ENCODE peak calls at places on chromosome 13, in seven cellular contexts. K is A549, T is ovary, V is fibroblast of lung, X is neural progenitor cell, L is fibroblast of pulmonary artery, I is foreskin fibroblast. E is an unnamed sample.

GRCh38 chr13:97723655-97724054 is 229.8 kb upstream of the IPO5 start:
- DNase-seq in K (no peak), V (no peak), I (no peak), L (no peak), X (no peak), T (no peak), E (no peak)

GRCh38 chr13:99734013-99734693 is 232.9 kb downstream of the TM9SF2 start:
- DNase-seq in X (no peak), L (no peak), T (no peak), V (no peak), K (no peak), I (no peak), E (no peak)

GRCh38 chr13:25806304-25806974 is 245.4 kb downstream of the SHISA2 start:
- DNase-seq in X (no peak), L (no peak), K (no peak), V (peak; percentile 8), T (no peak), I (no peak), E (no peak)

GRCh38 chr13:110503037-110503901 is 58.3 kb downstream of the RAB20 start:
- DNase-seq in V (no peak), L (no peak), K (no peak), T (no peak), I (no peak), X (no peak), E (no peak)

GRCh38 chr13:94660695-94661324 is 51.5 kb downstream of the SOX21 start:
- DNase-seq in L (peak; percentile 33), I (peak; percentile 63), X (peak; percentile 47), K (peak; percentile 11), V (peak; percentile 51), T (no peak), E (peak; percentile 51)

GRCh38 chr13:57739089-57739488 is 107.5 kb downstream of the PCDH17 start:
- DNase-seq in X (no peak), I (no peak), V (no peak), K (no peak), T (no peak), L (no peak), E (no peak)

GRCh38 chr13:109869312-109870237 is 83.2 kb upstream of the IRS2 start:
- DNase-seq in I (peak; percentile 65), L (peak; percentile 85), T (peak; percentile 70), K (peak; percentile 70), V (peak; percentile 63), X (no peak), E (peak; percentile 64)

GRCh38 chr13:41610426-41610825 is 153.1 kb downstream of the RGCC start:
- DNase-seq in X (no peak), T (no peak), I (peak; percentile 92), V (peak; percentile 87), K (no peak), L (peak; percentile 99), E (peak; percentile 82)

GRCh38 chr13:110886475-110887241 is 28.2 kb downstream of the ANKRD10 start:
- DNase-seq in T (no peak), V (no peak), L (no peak), K (no peak), X (no peak), I (no peak), E (no peak)

GRCh38 chr13:42577538-42577937 is 3.6 kb downstream of the TNFSF11 start:
- DNase-seq in V (no peak), T (no peak), X (no peak), I (no peak), L (no peak), K (no peak), E (no peak)

GRCh38 chr13:59680429-59681024 is 483.2 kb downstream of the DIAPH3 start:
- DNase-seq in V (peak; percentile 59), L (peak; percentile 48), K (no peak), X (peak; percentile 35), I (peak; percentile 56), T (no peak), E (peak; percentile 58)

GRCh38 chr13:73991884-73992283 is 142.3 kb downstream of the KLF12 start:
- DNase-seq in X (no peak), L (no peak), I (no peak), V (no peak), K (no peak), T (no peak), E (no peak)

GRCh38 chr13:110250258-110250891 is 56.6 kb downstream of the COL4A1 start:
- DNase-seq in K (no peak), L (peak; percentile 91), X (no peak), I (peak; percentile 86), T (peak; percentile 59), V (peak; percentile 88), E (peak; percentile 73)

GRCh38 chr13:99033814-99034213 is 56.0 kb upstream of the DOCK9 start:
- DNase-seq in T (no peak), L (peak; percentile 61), K (peak; percentile 23), X (peak; percentile 33), V (peak; percentile 54), I (peak; percentile 48), E (peak; percentile 60)

GRCh38 chr13:114079601-114080536 is 52.6 kb downstream of the RASA3 start:
- DNase-seq in L (no peak), V (no peak), I (no peak), K (no peak), X (no peak), T (peak; percentile 20), E (no peak)

GRCh38 chr13:65913173-65913572 is 1317.0 kb downstream of the PCDH9 start:
- DNase-seq in I (peak; percentile 90), V (peak; percentile 88), K (no peak), X (no peak), T (no peak), L (peak; percentile 92), E (peak; percentile 88)

GRCh38 chr13:41643502-41643901 is 186.2 kb downstream of the RGCC start:
- DNase-seq in K (no peak), V (no peak), I (no peak), L (no peak), T (no peak), X (no peak), E (no peak)

GRCh38 chr13:52827839-52828238 is 20.6 kb downstream of the PCDH8 start:
- DNase-seq in X (no peak), V (no peak), I (no peak), T (no peak), K (no peak), L (no peak), E (no peak)

GRCh38 chr13:38394777-38395504 is 45.3 kb downstream of the UFM1 start:
- DNase-seq in T (no peak), I (peak; percentile 69), K (no peak), V (no peak), X (no peak), L (no peak), E (no peak)

GRCh38 chr13:65336916-65337315 is 1893.2 kb downstream of the PCDH9 start:
- DNase-seq in K (no peak), X (no peak), I (peak; percentile 1), V (peak; percentile 95), L (peak; percentile 52), T (no peak), E (peak; percentile 5)

GRCh38 chr13:89550842-89551422 is 1796.6 kb upstream of the MIR17HG start:
- DNase-seq in X (no peak), K (no peak), L (peak; percentile 16), V (no peak), I (no peak), T (no peak), E (peak; percentile 0)

GRCh38 chr13:25802579-25802978 is 249.2 kb downstream of the SHISA2 start:
- DNase-seq in T (no peak), X (no peak), K (no peak), I (no peak), V (no peak), L (no peak), E (no peak)

GRCh38 chr13:102289606-102290005 is 112.2 kb downstream of the FGF14 start:
- DNase-seq in L (no peak), X (no peak), I (no peak), T (no peak), K (no peak), V (no peak), E (no peak)

GRCh38 chr13:80399340-80400163 is 58.6 kb upstream of the SPRY2 start:
- DNase-seq in L (no peak), I (peak; percentile 88), K (no peak), X (peak; percentile 10), T (no peak), V (no peak), E (no peak)

GRCh38 chr13:78372581-78372980 is 230.8 kb downstream of the POU4F1 start:
- DNase-seq in T (no peak), L (peak; percentile 50), V (peak; percentile 73), I (no peak), K (no peak), X (no peak), E (no peak)

GRCh38 chr13:67096418-67096817 is 133.7 kb downstream of the PCDH9 start:
- DNase-seq in L (no peak), V (no peak), K (no peak), T (no peak), X (no peak), I (no peak), E (no peak)

GRCh38 chr13:41548031-41548430 is 90.7 kb downstream of the RGCC start:
- DNase-seq in L (no peak), X (no peak), I (no peak), V (no peak), K (no peak), T (no peak), E (no peak)

GRCh38 chr13:112160558-112160957 is 93.6 kb downstream of the SOX1 start:
- DNase-seq in K (no peak), I (no peak), X (no peak), L (no peak), T (no peak), V (no peak), E (no peak)
- H3K4me3 ChIP-seq in K (no peak overlapping the region), I (no peak overlapping the region), X (no peak overlapping the region), L (no peak overlapping the region), T (no peak overlapping the region), V (no peak overlapping the region), E (no peak overlapping the region)

DNA sequence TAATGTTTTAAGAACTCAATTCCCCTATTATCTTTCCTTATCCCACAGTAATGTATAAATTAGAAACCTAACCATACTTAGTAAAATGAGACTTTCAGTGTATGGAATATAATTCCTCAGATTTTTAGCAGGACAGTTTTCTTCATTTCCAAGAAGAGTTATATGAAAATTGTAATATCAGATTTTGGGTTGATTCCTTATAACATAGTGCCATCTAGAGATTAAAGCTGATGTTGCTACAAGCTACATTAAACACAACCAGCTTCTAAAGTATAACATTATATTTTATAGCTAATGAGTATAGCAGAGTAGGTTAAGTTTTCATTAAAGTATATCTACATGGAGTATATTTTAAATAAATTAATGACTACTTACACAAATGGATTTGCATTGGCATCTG is 99.7 kb upstream of the MIR17HG start:
- DNase-seq in I (no peak), X (no peak), L (peak; percentile 12), K (no peak), V (peak; percentile 15), T (no peak), E (no peak)
- TF ChIP-seq CTCF in I (no peak), X (peak; percentile 82), L (peak; percentile 16), K (no peak), V (peak; percentile 10), T (no peak), E (no peak)

GRCh38 chr13:79393564-79394249 is 12.3 kb downstream of the RBM26 start:
- DNase-seq in T (no peak), I (no peak), V (no peak), K (no peak), L (no peak), X (no peak), E (no peak)
- H3K4me3 ChIP-seq in T (no peak overlapping the region), I (no peak overlapping the region), V (no peak overlapping the region), K (no peak overlapping the region), L (no peak overlapping the region), X (no peak overlapping the region), E (no peak overlapping the region)

DNA sequence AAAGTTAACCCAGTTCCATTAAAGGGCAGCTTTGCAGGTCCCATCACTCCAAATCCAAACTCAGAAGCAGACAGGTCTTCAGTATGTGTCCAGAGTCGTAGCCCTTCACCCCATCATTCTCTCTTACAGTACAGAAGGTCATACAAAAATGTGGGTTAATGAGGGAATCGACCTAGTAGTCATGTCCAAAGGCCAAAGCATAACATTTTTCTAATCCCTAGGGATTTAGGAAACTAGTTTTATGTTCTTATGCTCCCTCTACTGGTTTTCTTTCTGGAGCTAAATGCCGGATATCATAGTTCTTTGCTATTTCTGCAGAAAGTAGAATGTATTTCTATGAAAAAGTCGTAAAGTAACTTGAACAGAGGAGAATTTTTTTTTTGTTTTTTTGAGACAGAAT is 72.2 kb downstream of the DHRS12 start:
- DNase-seq in I (peak; percentile 71), X (no peak), K (peak; percentile 4), L (peak; percentile 81), T (no peak), V (peak; percentile 83), E (peak; percentile 87)
- TF ChIP-seq CTCF in I (peak; percentile 35), X (no peak), K (peak; percentile 38), L (peak; percentile 59), T (peak; percentile 51), V (peak; percentile 61), E (peak; percentile 63)

E was measured in fibroblast of the aortic adventitia.